ENCODE peak calls at places on chromosomes 11 and 22, in seven cellular contexts. B, P, V, F, M, N and C are unnamed samples.

GRCh38 chr11:35288311-35288710 is 131.0 kb downstream of the SLC1A2 start:
- DNase-seq in B (no peak), P (no peak), V (peak; percentile 46), F (no peak), M (no peak), N (no peak), C (no peak)

GRCh38 chr11:64415996-64416728 is 57.2 kb downstream of the RPS6KA4 start:
- DNase-seq in B (no peak), P (no peak), V (no peak), F (no peak), M (no peak), N (no peak), C (no peak)

GRCh38 chr22:46036558-46037408 is 59.8 kb upstream of the WNT7B start:
- DNase-seq in B (no peak), P (peak; percentile 78), V (no peak), F (peak; percentile 90), M (peak; percentile 69), N (peak; percentile 30), C (no peak)

GRCh38 chr11:76587810-76588454 is 82.6 kb downstream of the LRRC32 start:
- DNase-seq in B (no peak), P (no peak), V (no peak), F (no peak), M (no peak), N (peak; percentile 55), C (no peak)

GRCh38 chr11:73453562-73453961 is 77.4 kb downstream of the RELT start:
- DNase-seq in B (no peak), P (no peak), V (peak; percentile 62), F (no peak), M (no peak), N (peak; percentile 9), C (no peak)

GRCh38 chr22:49296561-49296960 is 531.1 kb downstream of the BRD1 start:
- DNase-seq in B (no peak), P (no peak), V (no peak), F (peak; percentile 71), M (no peak), N (no peak), C (no peak)

GRCh38 chr22:46287873-46288751 is 8.6 kb upstream of the GTSE1 start:
- DNase-seq in B (no peak), P (no peak), V (no peak), F (peak; percentile 87), M (no peak), N (no peak), C (no peak)

GRCh38 chr11:691710-692590 is 3.1 kb downstream of the DEAF1 start:
- DNase-seq in B (no peak), P (no peak), V (no peak), F (peak; percentile 85), M (no peak), N (no peak), C (no peak)

GRCh38 chr22:26097840-26098239 is 71.4 kb upstream of the SEZ6L start:
- DNase-seq in B (no peak), P (no peak), V (no peak), F (no peak), M (no peak), N (no peak), C (no peak)

GRCh38 chr11:79059171-79059570 is 381.7 kb downstream of the TENM4 start:
- DNase-seq in B (no peak), P (no peak), V (no peak), F (no peak), M (no peak), N (no peak), C (no peak)

GRCh38 chr11:128291043-128291442 is 296.3 kb downstream of the ETS1 start:
- DNase-seq in B (no peak), P (no peak), V (no peak), F (peak; percentile 83), M (no peak), N (no peak), C (no peak)

GRCh38 chr11:45880772-45881570 is 4.5 kb upstream of the MAPK8IP1 start:
- DNase-seq in B (no peak), P (no peak), V (no peak), F (no peak), M (no peak), N (no peak), C (no peak)

GRCh38 chr11:105361651-105362050 is 222.1 kb upstream of the CARD18 start:
- DNase-seq in B (no peak), P (no peak), V (no peak), F (no peak), M (no peak), N (no peak), C (no peak)

GRCh38 chr11:103491777-103492176 is 382.6 kb downstream of the DYNC2H1 start:
- DNase-seq in B (no peak), P (no peak), V (no peak), F (no peak), M (peak; percentile 6), N (no peak), C (no peak)

GRCh38 chr22:26636296-26636695 is 14.5 kb downstream of the CRYBA4 start:
- DNase-seq in B (no peak), P (no peak), V (no peak), F (no peak), M (no peak), N (no peak), C (no peak)

GRCh38 chr11:112543390-112543789 is 282.7 kb upstream of the PLET1 start:
- DNase-seq in B (no peak), P (no peak), V (no peak), F (no peak), M (no peak), N (no peak), C (no peak)

GRCh38 chr11:106160494-106160893 is 83.0 kb downstream of the AASDHPPT start:
- DNase-seq in B (no peak), P (no peak), V (no peak), F (no peak), M (no peak), N (no peak), C (no peak)

GRCh38 chr11:75733346-75734107 is 15.9 kb downstream of the MOGAT2 start:
- DNase-seq in B (no peak), P (no peak), V (peak; percentile 9), F (peak; percentile 32), M (no peak), N (no peak), C (no peak)

GRCh38 chr22:50677493-50678217 is 5.0 kb downstream of the SHANK3 start:
- DNase-seq in B (no peak), P (no peak), V (no peak), F (peak; percentile 59), M (no peak), N (no peak), C (no peak)

GRCh38 chr11:34696876-34697275 is 76.0 kb downstream of the EHF start:
- DNase-seq in B (no peak), P (no peak), V (no peak), F (no peak), M (no peak), N (no peak), C (no peak)

DNA sequence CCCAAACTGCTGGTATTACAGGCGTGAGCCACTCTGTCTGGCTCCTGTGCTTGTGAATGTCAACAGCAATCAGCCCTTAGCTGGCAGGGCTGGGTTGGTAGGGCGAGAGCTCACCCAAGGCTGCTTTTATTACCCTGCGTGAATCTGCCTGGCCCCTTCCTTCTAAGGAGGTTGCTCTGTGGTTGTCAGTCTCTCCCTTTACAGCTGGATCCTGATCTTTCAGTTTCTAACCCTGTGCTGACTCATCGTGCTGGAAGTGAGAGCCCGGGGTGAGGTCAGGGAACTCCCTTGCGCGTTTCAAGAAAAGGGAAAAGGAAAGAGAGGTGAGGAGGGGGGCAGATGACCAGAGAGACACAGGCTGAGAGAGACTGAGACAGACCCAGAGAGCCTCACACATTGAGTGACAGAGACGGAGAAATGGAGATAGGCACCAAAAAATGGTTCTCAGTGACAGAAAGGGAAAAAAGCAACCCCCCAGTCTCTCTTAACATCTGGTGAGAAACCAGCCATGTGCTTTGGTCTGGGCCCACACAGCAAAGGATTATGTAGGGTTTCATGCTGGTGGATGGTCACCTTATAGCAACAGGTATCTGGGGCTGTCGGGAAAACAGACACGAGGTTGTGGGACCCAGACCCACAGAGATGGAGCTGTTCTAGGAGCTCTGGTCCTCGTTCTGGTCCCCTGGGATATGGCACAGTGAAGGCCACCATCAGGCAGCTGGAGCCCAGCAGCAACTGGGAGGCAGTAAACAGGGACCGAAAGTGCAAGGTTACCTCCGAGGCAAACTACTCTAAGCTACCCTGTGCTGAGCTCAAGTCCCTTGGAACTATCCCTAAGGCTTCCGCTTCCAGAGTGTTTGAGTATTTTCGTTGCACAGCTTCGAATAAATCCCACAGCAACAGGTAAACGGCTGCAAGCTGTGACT is 2.5 kb downstream of the TCN2 start:
- DNase-seq in B (no peak), P (no peak), V (peak; percentile 77), F (no peak), M (peak; percentile 59), N (peak; percentile 94), C (no peak)
- H3K4me3 ChIP-seq in B (no peak overlapping the region), P (no peak overlapping the region), V (no peak overlapping the region), F (no peak overlapping the region), M (no peak overlapping the region), N (peak overlapping the region; percentile 47), C (no peak overlapping the region)

GRCh38 chr11:41943671-41944070 is 484.2 kb upstream of the LRRC4C start:
- DNase-seq in B (no peak), P (no peak), V (no peak), F (no peak), M (no peak), N (no peak), C (no peak)
- H3K4me3 ChIP-seq in B (no peak overlapping the region), P (no peak overlapping the region), V (no peak overlapping the region), F (no peak overlapping the region), M (no peak overlapping the region), N (no peak overlapping the region), C (no peak overlapping the region)

GRCh38 chr11:96342971-96343711 is at the start of gene MAML2:
- DNase-seq in B (peak; percentile 82), P (peak; percentile 85), V (peak; percentile 91), F (peak; percentile 98), M (peak; percentile 86), N (peak; percentile 96), C (peak; percentile 56)
- H3K4me3 ChIP-seq in B (peak within 1 kb of the TSS; percentile 78), P (peak within 1 kb of the TSS; percentile 95), V (peak within 1 kb of the TSS; percentile 63), F (peak within 1 kb of the TSS; percentile 54), M (peak within 1 kb of the TSS; percentile 74), N (peak within 1 kb of the TSS; percentile 95), C (peak within 1 kb of the TSS; percentile 58)

GRCh38 chr22:27778299-27779090 is 23.1 kb downstream of the MN1 start:
- DNase-seq in B (no peak), P (no peak), V (peak; percentile 46), F (no peak), M (no peak), N (no peak), C (no peak)

GRCh38 chr22:27777128-27777527 is 24.4 kb downstream of the MN1 start:
- DNase-seq in B (no peak), P (no peak), V (no peak), F (no peak), M (no peak), N (no peak), C (no peak)

GRCh38 chr22:27775698-27776409 is 25.7 kb downstream of the MN1 start:
- DNase-seq in B (no peak), P (no peak), V (no peak), F (no peak), M (no peak), N (no peak), C (no peak)

GRCh38 chr22:27775087-27775697 is 26.4 kb downstream of the MN1 start:
- DNase-seq in B (no peak), P (no peak), V (peak; percentile 60), F (no peak), M (no peak), N (no peak), C (no peak)

GRCh38 chr22:27776410-27776958 is 25.1 kb downstream of the MN1 start:
- DNase-seq in B (no peak), P (no peak), V (peak; percentile 84), F (no peak), M (no peak), N (no peak), C (no peak)
- H3K4me3 ChIP-seq in B (no peak overlapping the region), P (no peak overlapping the region), V (peak overlapping the region; percentile 20), F (no peak overlapping the region), M (no peak overlapping the region), N (peak overlapping the region; percentile 35), C (no peak overlapping the region)